ENCODE peak calls at places on chromosomes 1 and 21, in seven cellular contexts. One of them, this sample, is unnamed. For H3K4me1, the result is how much of the 10 kb centered on the place peaks cover.

GRCh38 chr1:22343456-22344426 is 107.9 kb upstream of the ZBTB40 start:
- DNase-seq in K562: no peak
- DNase-seq in left ventricle myocardium inferior: no peak
- DNase-seq in BE2C: no peak
- DNase-seq in A549: no peak
- DNase-seq in sigmoid colon: no peak
- DNase-seq in psoas muscle: no peak
- DNase-seq in this sample: no peak

GRCh38 chr21:46503922-46504539 is 45.3 kb downstream of the DIP2A start:
- DNase-seq in K562: no peak
- DNase-seq in left ventricle myocardium inferior: no peak
- DNase-seq in BE2C: no peak
- DNase-seq in A549: no peak
- DNase-seq in sigmoid colon: no peak
- DNase-seq in psoas muscle: no peak
- DNase-seq in this sample: no peak

GRCh38 chr1:60895167-60896124 is 186.9 kb upstream of the NFIA start:
- DNase-seq in K562: peak
- DNase-seq in left ventricle myocardium inferior: no peak
- DNase-seq in BE2C: no peak
- DNase-seq in A549: no peak
- DNase-seq in sigmoid colon: no peak
- DNase-seq in psoas muscle: no peak
- DNase-seq in this sample: no peak

GRCh38 chr1:230016139-230016538 is 50.9 kb upstream of the GALNT2 start:
- DNase-seq in K562: no peak
- DNase-seq in left ventricle myocardium inferior: no peak
- DNase-seq in BE2C: no peak
- DNase-seq in A549: no peak
- DNase-seq in sigmoid colon: no peak
- DNase-seq in psoas muscle: no peak
- DNase-seq in this sample: no peak

GRCh38 chr21:45562401-45562800 is 20.2 kb upstream of the SLC19A1 start:
- DNase-seq in K562: no peak
- DNase-seq in left ventricle myocardium inferior: no peak
- DNase-seq in BE2C: no peak
- DNase-seq in A549: no peak
- DNase-seq in sigmoid colon: peak
- DNase-seq in psoas muscle: no peak
- DNase-seq in this sample: no peak

GRCh38 chr1:68183895-68184294 is 48.4 kb downstream of the WLS start:
- DNase-seq in K562: no peak
- DNase-seq in left ventricle myocardium inferior: no peak
- DNase-seq in BE2C: no peak
- DNase-seq in A549: no peak
- DNase-seq in sigmoid colon: no peak
- DNase-seq in psoas muscle: no peak
- DNase-seq in this sample: no peak

GRCh38 chr1:165397945-165398344 is 41.4 kb upstream of the LMX1A start:
- DNase-seq in K562: peak
- DNase-seq in left ventricle myocardium inferior: no peak
- DNase-seq in BE2C: no peak
- DNase-seq in A549: no peak
- DNase-seq in sigmoid colon: no peak
- DNase-seq in psoas muscle: no peak
- DNase-seq in this sample: no peak

GRCh38 chr1:22119626-22120468 is 23.1 kb downstream of the WNT4 start:
- DNase-seq in K562: no peak
- DNase-seq in left ventricle myocardium inferior: no peak
- DNase-seq in BE2C: no peak
- DNase-seq in A549: no peak
- DNase-seq in sigmoid colon: peak
- DNase-seq in psoas muscle: no peak
- DNase-seq in this sample: no peak

GRCh38 chr1:7267493-7267892 is 482.2 kb downstream of the CAMTA1 start:
- DNase-seq in K562: no peak
- DNase-seq in left ventricle myocardium inferior: no peak
- DNase-seq in BE2C: no peak
- DNase-seq in A549: no peak
- DNase-seq in sigmoid colon: no peak
- DNase-seq in psoas muscle: no peak
- DNase-seq in this sample: no peak

GRCh38 chr1:22117851-22118250 is 25.0 kb downstream of the WNT4 start:
- DNase-seq in K562: peak
- DNase-seq in left ventricle myocardium inferior: no peak
- DNase-seq in BE2C: no peak
- DNase-seq in A549: no peak
- DNase-seq in sigmoid colon: peak
- DNase-seq in psoas muscle: no peak
- DNase-seq in this sample: no peak

GRCh38 chr1:242146640-242147039 is 147.7 kb upstream of the MAP1LC3C start:
- DNase-seq in K562: no peak
- DNase-seq in left ventricle myocardium inferior: no peak
- DNase-seq in BE2C: no peak
- DNase-seq in A549: no peak
- DNase-seq in sigmoid colon: no peak
- DNase-seq in psoas muscle: no peak
- DNase-seq in this sample: no peak

GRCh38 chr21:34129039-34129891 is 55.9 kb downstream of the MRPS6 start:
- DNase-seq in K562: peak
- DNase-seq in left ventricle myocardium inferior: peak
- DNase-seq in BE2C: peak
- DNase-seq in A549: no peak
- DNase-seq in sigmoid colon: peak
- DNase-seq in psoas muscle: peak
- DNase-seq in this sample: no peak
- H3K4me3 ChIP-seq in K562: no peak
- H3K4me3 ChIP-seq in left ventricle myocardium inferior: peak
- H3K4me3 ChIP-seq in BE2C: peak
- H3K4me3 ChIP-seq in A549: no peak
- H3K4me3 ChIP-seq in sigmoid colon: peak
- H3K4me3 ChIP-seq in psoas muscle: peak
- H3K4me3 ChIP-seq in this sample: no peak

GRCh38 chr1:11616766-11617165 is 37.5 kb downstream of the FBXO2 start:
- DNase-seq in K562: no peak
- DNase-seq in left ventricle myocardium inferior: no peak
- DNase-seq in BE2C: no peak
- DNase-seq in A549: no peak
- DNase-seq in sigmoid colon: no peak
- DNase-seq in psoas muscle: no peak
- DNase-seq in this sample: no peak

GRCh38 chr1:11615109-11615508 is 39.1 kb downstream of the FBXO2 start:
- DNase-seq in K562: peak
- DNase-seq in left ventricle myocardium inferior: no peak
- DNase-seq in BE2C: no peak
- DNase-seq in A549: no peak
- DNase-seq in sigmoid colon: no peak
- DNase-seq in psoas muscle: no peak
- DNase-seq in this sample: no peak

GRCh38 chr1:11610629-11611180 is 43.5 kb downstream of the FBXO2 start:
- DNase-seq in K562: no peak
- DNase-seq in left ventricle myocardium inferior: no peak
- DNase-seq in BE2C: no peak
- DNase-seq in A549: no peak
- DNase-seq in sigmoid colon: no peak
- DNase-seq in psoas muscle: no peak
- DNase-seq in this sample: no peak

GRCh38 chr1:11613347-11613746 is 40.9 kb downstream of the FBXO2 start:
- DNase-seq in K562: no peak
- DNase-seq in left ventricle myocardium inferior: no peak
- DNase-seq in BE2C: no peak
- DNase-seq in A549: no peak
- DNase-seq in sigmoid colon: no peak
- DNase-seq in psoas muscle: no peak
- DNase-seq in this sample: no peak

GRCh38 chr1:11611928-11612327 is 42.3 kb downstream of the FBXO2 start:
- DNase-seq in K562: no peak
- DNase-seq in left ventricle myocardium inferior: no peak
- DNase-seq in BE2C: no peak
- DNase-seq in A549: no peak
- DNase-seq in sigmoid colon: no peak
- DNase-seq in psoas muscle: no peak
- DNase-seq in this sample: no peak
- H3K4me1 ChIP-seq in K562: under half
- H3K4me1 ChIP-seq in left ventricle myocardium inferior: under half
- H3K4me1 ChIP-seq in BE2C: under half
- H3K4me1 ChIP-seq in A549: under half
- H3K4me1 ChIP-seq in sigmoid colon: under half
- H3K4me1 ChIP-seq in psoas muscle: under half
- H3K4me1 ChIP-seq in this sample: under half

DNA sequence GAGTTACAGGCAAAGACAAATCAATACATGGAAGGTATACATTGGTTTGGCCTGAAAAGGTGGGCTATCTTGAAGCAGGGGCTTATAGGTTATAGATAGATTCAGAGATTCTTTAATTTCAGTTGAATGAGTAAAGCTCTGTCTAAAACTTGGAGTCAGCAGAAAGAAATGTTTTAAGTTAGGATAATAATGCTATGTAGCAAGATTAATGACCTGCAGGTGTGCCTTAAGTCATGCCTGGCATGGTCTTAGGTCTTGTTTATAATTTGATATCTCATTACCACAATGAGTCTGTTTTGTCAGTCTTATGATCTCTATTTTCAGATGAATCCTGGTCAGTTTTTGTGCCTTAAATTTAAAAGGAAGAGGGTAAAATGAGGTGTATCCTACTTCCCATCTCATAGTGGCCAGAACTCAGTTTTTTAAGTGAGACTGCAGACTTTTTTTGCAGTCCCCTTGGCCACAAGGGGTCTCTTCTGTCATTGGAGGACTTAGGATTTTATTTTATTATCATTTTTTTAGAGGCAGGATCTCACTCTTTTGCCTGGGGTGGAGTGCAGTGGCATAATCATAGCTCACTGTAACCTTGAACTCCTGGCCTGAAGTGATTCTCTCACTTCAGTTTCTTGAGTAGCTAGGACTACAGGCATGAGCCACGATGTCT is 21.3 kb upstream of the PGBD2 start:
- DNase-seq in K562: peak
- DNase-seq in left ventricle myocardium inferior: no peak
- DNase-seq in BE2C: no peak
- DNase-seq in A549: no peak
- DNase-seq in sigmoid colon: no peak
- DNase-seq in psoas muscle: no peak
- DNase-seq in this sample: no peak
- TF ChIP-seq CTCF in K562: peak
- TF ChIP-seq CTCF in left ventricle myocardium inferior: no peak
- TF ChIP-seq CTCF in BE2C: peak
- TF ChIP-seq CTCF in A549: no peak
- TF ChIP-seq CTCF in sigmoid colon: no peak
- TF ChIP-seq CTCF in psoas muscle: no peak
- TF ChIP-seq CTCF in this sample: no peak

DNA sequence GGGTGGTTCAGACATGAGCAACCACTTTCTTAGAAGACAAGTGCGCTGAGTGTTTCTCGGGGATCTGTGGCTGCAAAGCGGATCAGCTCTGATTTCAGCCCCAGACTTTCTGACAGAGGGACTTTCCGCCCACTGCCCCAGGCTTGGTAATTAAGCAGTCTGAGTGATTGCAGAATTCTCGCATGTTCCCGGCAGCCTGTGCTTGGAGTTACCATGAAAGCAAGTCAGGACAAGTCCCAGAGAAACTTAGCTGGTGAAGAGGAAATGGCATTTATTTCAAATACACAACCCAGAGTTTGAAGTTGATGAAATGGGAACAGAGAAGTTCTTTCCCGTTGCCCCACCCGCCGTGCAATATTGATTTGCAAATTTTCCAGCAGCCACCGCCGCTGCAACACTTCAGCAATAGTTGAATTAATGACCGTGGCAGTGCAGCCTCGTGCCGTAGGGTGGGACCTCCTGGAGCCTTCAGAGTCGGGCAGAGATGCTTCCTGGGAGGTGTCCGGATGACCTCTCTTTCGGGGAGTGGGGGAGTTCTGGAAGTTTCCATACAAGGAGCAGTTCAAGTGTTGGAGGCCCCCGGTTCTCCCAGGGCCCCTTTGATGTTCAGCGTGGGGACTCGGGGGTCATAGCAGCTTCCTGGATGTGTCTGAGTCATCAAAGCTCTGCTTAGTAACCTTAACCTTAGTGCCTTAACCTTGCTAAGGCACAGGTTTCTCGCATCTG is 134.7 kb downstream of the KAZN start:
- DNase-seq in K562: no peak
- DNase-seq in left ventricle myocardium inferior: no peak
- DNase-seq in BE2C: no peak
- DNase-seq in A549: no peak
- DNase-seq in sigmoid colon: no peak
- DNase-seq in psoas muscle: no peak
- DNase-seq in this sample: peak
- H3K4me3 ChIP-seq in K562: no peak
- H3K4me3 ChIP-seq in left ventricle myocardium inferior: no peak
- H3K4me3 ChIP-seq in BE2C: no peak
- H3K4me3 ChIP-seq in A549: no peak
- H3K4me3 ChIP-seq in sigmoid colon: no peak
- H3K4me3 ChIP-seq in psoas muscle: no peak
- H3K4me3 ChIP-seq in this sample: no peak

GRCh38 chr1:12703821-12704451 is 12.0 kb upstream of the AADACL3 start:
- DNase-seq in K562: no peak
- DNase-seq in left ventricle myocardium inferior: no peak
- DNase-seq in BE2C: no peak
- DNase-seq in A549: no peak
- DNase-seq in sigmoid colon: no peak
- DNase-seq in psoas muscle: no peak
- DNase-seq in this sample: no peak
- H3K4me1 ChIP-seq in K562: under half
- H3K4me1 ChIP-seq in left ventricle myocardium inferior: under half
- H3K4me1 ChIP-seq in BE2C: under half
- H3K4me1 ChIP-seq in A549: under half
- H3K4me1 ChIP-seq in sigmoid colon: under half
- H3K4me1 ChIP-seq in psoas muscle: under half
- H3K4me1 ChIP-seq in this sample: under half

GRCh38 chr21:20311388-20311787 is 686.8 kb upstream of the NCAM2 start:
- DNase-seq in K562: no peak
- DNase-seq in left ventricle myocardium inferior: no peak
- DNase-seq in BE2C: no peak
- DNase-seq in A549: no peak
- DNase-seq in sigmoid colon: no peak
- DNase-seq in psoas muscle: no peak
- DNase-seq in this sample: no peak

GRCh38 chr21:20313013-20313412 is 685.2 kb upstream of the NCAM2 start:
- DNase-seq in K562: no peak
- DNase-seq in left ventricle myocardium inferior: no peak
- DNase-seq in BE2C: no peak
- DNase-seq in A549: no peak
- DNase-seq in sigmoid colon: no peak
- DNase-seq in psoas muscle: no peak
- DNase-seq in this sample: no peak

DNA sequence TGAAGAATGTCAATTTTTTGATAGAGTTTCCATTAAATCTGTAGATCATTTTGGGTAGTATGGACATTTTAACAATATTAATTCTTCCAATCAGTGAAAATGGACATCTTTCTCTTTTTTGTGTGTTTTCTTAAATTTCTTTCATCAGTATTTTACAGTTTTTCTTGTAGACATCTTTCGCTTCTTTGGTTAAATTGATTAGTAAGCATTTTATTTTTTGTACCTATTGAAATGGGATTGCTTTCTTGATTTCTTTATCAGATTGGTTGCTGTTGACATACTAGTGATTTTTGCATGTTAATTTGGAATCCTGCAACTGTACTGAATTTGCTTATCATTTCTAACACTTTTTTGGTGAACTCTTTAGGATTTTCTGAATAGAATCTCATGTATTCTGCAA is 683.2 kb upstream of the NCAM2 start:
- DNase-seq in K562: no peak
- DNase-seq in left ventricle myocardium inferior: no peak
- DNase-seq in BE2C: no peak
- DNase-seq in A549: no peak
- DNase-seq in sigmoid colon: no peak
- DNase-seq in psoas muscle: no peak
- DNase-seq in this sample: no peak
- TF ChIP-seq CTCF in K562: no peak
- TF ChIP-seq CTCF in left ventricle myocardium inferior: no peak
- TF ChIP-seq CTCF in BE2C: no peak
- TF ChIP-seq CTCF in A549: no peak
- TF ChIP-seq CTCF in sigmoid colon: no peak
- TF ChIP-seq CTCF in psoas muscle: no peak
- TF ChIP-seq CTCF in this sample: no peak